ENCODE peak calls at places on chromosomes 6 and 20, in four cellular contexts. U is left ventricle myocardium inferior; L is CD4-positive, alpha-beta memory T cell; K is HCT116. E is an unnamed sample. For H3K4me1, the result is how much of the 10 kb centered on the place peaks cover.

GRCh38 chr6:20846602-20847028 is 312.4 kb downstream of the CDKAL1 start:
- DNase-seq in U (no peak), L (no peak), K (no peak), E (peak)

GRCh38 chr6:100482698-100483097 is 18.0 kb upstream of the SIM1 start:
- DNase-seq in U (no peak), L (no peak), K (no peak), E (no peak)

GRCh38 chr6:117495873-117496272 is 13.4 kb downstream of the DCBLD1 start:
- DNase-seq in U (no peak), L (no peak), K (no peak), E (no peak)

GRCh38 chr6:151257984-151258445 is 18.2 kb downstream of the AKAP12 start:
- DNase-seq in U (no peak), L (no peak), K (no peak), E (no peak)

GRCh38 chr20:3218307-3218988 is 9.2 kb downstream of the ITPA start:
- DNase-seq in U (peak), L (peak), K (no peak), E (peak)

GRCh38 chr20:31987744-31988143 is 19.8 kb downstream of the XKR7 start:
- DNase-seq in U (no peak), L (no peak), K (no peak), E (no peak)

GRCh38 chr6:163955131-163955530 is 540.6 kb downstream of the QKI start:
- DNase-seq in U (no peak), L (no peak), K (no peak), E (no peak)

GRCh38 chr20:63740070-63740500 is 509 bp downstream of the SLC2A4RG start:
- DNase-seq in U (peak), L (peak), K (no peak), E (peak)

GRCh38 chr20:6714202-6714800 is 53.2 kb upstream of the BMP2 start:
- DNase-seq in U (no peak), L (no peak), K (no peak), E (no peak)

GRCh38 chr20:64010711-64011237 is 25.2 kb upstream of the C20orf204 start:
- DNase-seq in U (no peak), L (no peak), K (no peak), E (no peak)

GRCh38 chr20:13515291-13515690 is 123.4 kb downstream of the TASP1 start:
- DNase-seq in U (no peak), L (no peak), K (no peak), E (no peak)

GRCh38 chr6:86516087-86516486 is 421.2 kb upstream of the HTR1E start:
- DNase-seq in U (no peak), L (no peak), K (no peak), E (no peak)

GRCh38 chr6:45075246-45075645 is 252.9 kb upstream of the RUNX2 start:
- DNase-seq in U (no peak), L (no peak), K (no peak), E (no peak)

GRCh38 chr20:11672959-11673358 is 244.7 kb upstream of the BTBD3 start:
- DNase-seq in U (no peak), L (no peak), K (no peak), E (no peak)

GRCh38 chr20:7744411-7744810 is 195.8 kb downstream of the HAO1 start:
- DNase-seq in U (no peak), L (no peak), K (no peak), E (no peak)

GRCh38 chr6:41560440-41561192 is 14.4 kb downstream of the FOXP4 start:
- DNase-seq in U (peak), L (peak), K (no peak), E (peak)

GRCh38 chr6:79048611-79049010 is 29.4 kb downstream of the PHIP start:
- DNase-seq in U (no peak), L (peak), K (peak), E (no peak)

GRCh38 chr20:35134472-35134871 is 12.7 kb downstream of the EDEM2 start:
- DNase-seq in U (peak), L (no peak), K (no peak), E (no peak)

GRCh38 chr6:140346461-140346860 is 972.0 kb upstream of the CITED2 start:
- DNase-seq in U (no peak), L (no peak), K (no peak), E (no peak)

GRCh38 chr6:47697925-47698324 is 455 bp upstream of the ADGRF4 start:
- DNase-seq in U (no peak), L (no peak), K (no peak), E (no peak)

GRCh38 chr20:48923149-48923718 is 1.7 kb downstream of the ARFGEF2 start:
- DNase-seq in U (no peak), L (no peak), K (no peak), E (no peak)

GRCh38 chr6:155085582-155086253 is 90.6 kb downstream of the TIAM2 start:
- DNase-seq in U (no peak), L (no peak), K (peak), E (no peak)

GRCh38 chr20:63071541-63072181 is 64.9 kb upstream of the BHLHE23 start:
- DNase-seq in U (no peak), L (no peak), K (no peak), E (no peak)

GRCh38 chr20:25408170-25408547 is 686 bp downstream of the GINS1 start:
- DNase-seq in U (no peak), L (no peak), K (no peak), E (no peak)

GRCh38 chr6:145036848-145037567 is 698.3 kb downstream of the EPM2A start:
- DNase-seq in U (no peak), L (no peak), K (no peak), E (no peak)

DNA sequence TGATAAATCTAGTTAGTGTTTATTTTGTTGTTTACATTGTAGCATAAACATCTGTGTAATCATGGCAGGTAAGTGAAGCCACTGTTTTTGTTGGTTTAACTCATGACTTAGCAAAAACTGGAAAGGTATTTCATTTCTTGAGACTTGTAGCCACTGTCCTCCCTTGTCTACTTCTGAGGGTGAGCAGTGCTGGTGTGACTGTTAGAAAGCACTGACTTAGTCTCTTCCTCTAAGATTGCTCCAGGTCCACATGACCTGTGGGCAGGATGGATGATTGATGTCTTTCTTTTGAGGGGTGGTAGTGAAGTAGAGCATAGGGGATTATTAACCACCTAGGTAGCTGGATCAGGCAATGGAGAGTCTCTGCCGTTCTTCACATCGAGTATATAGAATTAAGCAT is 203.8 kb downstream of the ARID1B start:
- DNase-seq in U (no peak), L (no peak), K (no peak), E (no peak)
- H3K27ac ChIP-seq in U (no peak), L (no peak), K (no peak), E (no peak)

GRCh38 chr6:33606642-33607041 is 14.5 kb upstream of the ITPR3 start:
- DNase-seq in U (no peak), L (no peak), K (no peak), E (no peak)

GRCh38 chr6:33607126-33607783 is 13.9 kb upstream of the ITPR3 start:
- DNase-seq in U (no peak), L (no peak), K (no peak), E (no peak)

GRCh38 chr6:33609019-33609418 is 12.1 kb upstream of the ITPR3 start:
- DNase-seq in U (no peak), L (no peak), K (no peak), E (no peak)

GRCh38 chr6:33609444-33610034 is 11.6 kb upstream of the ITPR3 start:
- DNase-seq in U (peak), L (no peak), K (no peak), E (no peak)

DNA sequence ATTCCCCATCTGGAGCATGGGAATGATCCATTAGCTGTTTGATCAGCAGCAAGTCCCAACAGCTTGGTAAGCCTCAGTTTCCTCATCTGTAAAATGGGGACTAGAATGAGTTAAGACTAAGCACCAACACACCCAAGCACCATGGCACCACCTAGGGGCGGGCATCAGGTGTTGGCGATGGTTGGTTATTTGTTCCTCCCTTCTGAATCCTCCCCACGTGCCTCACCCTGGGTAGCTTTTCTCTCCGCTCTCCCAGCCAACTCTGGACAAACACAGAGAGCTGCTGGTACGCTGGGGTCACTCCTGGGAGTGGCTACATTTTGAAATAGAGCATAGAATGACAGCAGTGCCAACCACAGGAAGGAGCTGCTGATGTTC is 13.3 kb upstream of the ITPR3 start:
- DNase-seq in U (no peak), L (no peak), K (peak), E (peak)
- H3K4me1 ChIP-seq in U (under half), L (under half), K (under half), E (under half)

GRCh38 chr20:298755-299391 is 1.5 kb downstream of the ZCCHC3 start:
- DNase-seq in U (no peak), L (no peak), K (no peak), E (no peak)

GRCh38 chr20:297925-298754 is 770 bp downstream of the ZCCHC3 start:
- DNase-seq in U (peak), L (peak), K (no peak), E (peak)

GRCh38 chr20:305745-306144 is 8.4 kb downstream of the ZCCHC3 start:
- DNase-seq in U (no peak), L (no peak), K (no peak), E (no peak)

GRCh38 chr20:300345-300744 is 3.0 kb downstream of the ZCCHC3 start:
- DNase-seq in U (no peak), L (no peak), K (no peak), E (no peak)

DNA sequence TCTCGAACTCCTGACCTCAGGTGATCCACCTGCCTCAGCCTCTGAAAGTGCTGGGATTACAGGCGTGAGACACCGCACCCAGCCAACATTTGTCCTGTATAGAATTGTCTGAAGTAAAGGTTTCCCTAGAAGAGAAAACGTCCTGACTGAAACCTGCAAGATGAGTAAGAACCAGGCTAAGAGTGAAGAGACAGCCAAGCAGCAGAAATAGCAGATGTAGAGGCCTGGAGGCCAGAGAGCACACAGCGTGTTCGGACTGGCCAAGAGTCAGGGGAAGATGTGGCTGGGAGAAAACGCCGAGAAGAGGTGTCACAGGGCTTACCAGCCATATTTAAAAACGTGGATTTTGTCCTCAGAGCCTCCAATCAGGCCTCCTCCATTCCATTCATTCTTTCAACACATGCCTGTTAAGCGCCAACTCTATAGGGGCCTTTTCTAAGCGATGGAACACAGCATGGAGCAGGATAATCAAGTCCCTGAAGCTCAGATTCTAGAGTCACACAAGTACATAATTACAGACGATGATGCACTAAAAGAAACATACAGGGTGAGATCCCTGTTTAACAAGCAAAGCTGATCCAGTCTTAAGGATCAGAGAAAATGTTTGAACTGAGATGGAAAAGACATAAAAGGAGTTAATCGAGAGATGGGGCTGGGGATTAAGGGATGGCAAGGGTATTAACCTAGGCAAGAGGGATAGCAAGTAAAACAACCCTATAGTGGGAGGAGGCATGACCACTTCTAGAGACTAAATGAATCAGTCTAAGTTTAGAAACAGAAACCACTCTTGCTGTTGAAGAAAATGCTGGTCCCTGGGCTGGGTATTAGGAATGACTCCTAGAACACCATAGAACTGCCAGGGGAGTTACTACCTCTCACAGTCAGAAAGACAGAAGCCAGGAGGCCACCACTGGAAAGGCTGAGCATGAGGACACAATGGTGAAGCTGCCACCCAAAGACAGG is 4.8 kb downstream of the ZCCHC3 start:
- DNase-seq in U (no peak), L (no peak), K (no peak), E (no peak)
- H3K27ac ChIP-seq in U (peak), L (no peak), K (no peak), E (no peak)

GRCh38 chr20:51315390-51315789 is 227.1 kb downstream of the NFATC2 start:
- DNase-seq in U (no peak), L (no peak), K (no peak), E (no peak)

GRCh38 chr20:51310216-51310615 is 232.3 kb downstream of the NFATC2 start:
- DNase-seq in U (no peak), L (no peak), K (no peak), E (no peak)

GRCh38 chr20:51313275-51313898 is 229.1 kb downstream of the NFATC2 start:
- DNase-seq in U (no peak), L (no peak), K (no peak), E (no peak)

GRCh38 chr20:51311636-51312479 is 230.7 kb downstream of the NFATC2 start:
- DNase-seq in U (no peak), L (no peak), K (no peak), E (no peak)

DNA sequence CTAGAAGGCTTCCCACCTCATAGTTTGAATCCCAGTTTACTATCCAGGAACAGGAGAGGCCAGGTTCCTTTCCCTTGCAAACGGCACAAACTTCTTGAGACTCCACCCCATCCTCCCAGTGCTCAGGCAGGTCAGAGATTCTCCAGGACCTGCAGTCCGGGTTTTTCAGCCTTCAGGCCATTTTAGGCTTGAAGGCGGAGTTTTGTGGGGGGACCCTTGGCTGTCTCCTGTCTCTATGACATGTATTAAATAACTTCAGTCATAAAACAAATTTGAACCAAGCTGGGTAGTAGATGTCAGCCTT is 230.1 kb downstream of the NFATC2 start:
- DNase-seq in U (no peak), L (no peak), K (no peak), E (no peak)
- H3K4me1 ChIP-seq in U (under half), L (under half), K (under half), E (under half)

DNA sequence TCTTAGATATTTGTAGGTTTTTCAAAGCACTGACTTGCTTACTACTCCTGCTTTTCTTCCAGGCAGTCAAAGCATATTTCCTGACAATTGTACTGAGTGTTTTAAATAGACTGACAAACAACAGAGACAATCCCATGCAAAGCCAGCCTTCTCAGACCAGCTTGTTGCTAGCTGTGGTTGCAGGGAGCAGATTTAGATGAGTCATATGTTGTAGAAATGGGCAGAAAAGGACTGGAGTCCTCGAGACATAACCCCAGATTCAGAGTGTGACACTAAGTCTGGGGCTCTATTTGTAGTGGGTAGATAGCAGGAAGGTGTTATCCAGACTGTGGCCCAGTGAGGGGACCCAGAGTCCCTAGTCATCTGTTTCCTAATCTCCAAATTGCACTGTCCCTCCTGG is 107.1 kb upstream of the TAB2 start:
- DNase-seq in U (no peak), L (peak), K (no peak), E (no peak)
- H3K27ac ChIP-seq in U (no peak), L (no peak), K (no peak), E (peak)

DNA sequence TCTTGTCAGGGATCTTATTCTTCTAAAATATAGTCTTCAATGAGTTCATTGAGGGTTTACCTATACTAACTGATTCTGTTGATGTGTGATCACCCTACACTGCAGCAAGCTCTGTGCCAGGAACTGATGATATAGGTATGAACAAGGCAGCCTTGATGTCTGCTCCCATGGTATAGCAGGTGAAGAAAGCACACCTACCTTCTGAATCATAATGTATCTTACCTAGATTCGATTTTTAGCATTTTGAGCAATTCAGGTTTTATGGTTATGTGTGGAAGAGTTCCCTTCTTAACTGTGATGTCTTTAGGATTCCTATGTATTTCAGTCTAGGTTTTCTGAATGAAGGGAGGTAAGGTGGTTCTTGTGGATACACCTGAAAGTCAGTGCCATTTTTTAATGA is 223.0 kb downstream of the DOK5 start:
- DNase-seq in U (no peak), L (no peak), K (no peak), E (no peak)
- H3K4me1 ChIP-seq in U (under half), L (under half), K (under half), E (under half)

GRCh38 chr20:22794200-22794599 is 209.8 kb upstream of the FOXA2 start:
- DNase-seq in U (no peak), L (no peak), K (no peak), E (no peak)
- H3K27ac ChIP-seq in U (no peak), L (no peak), K (no peak), E (no peak)

GRCh38 chr6:56863366-56863765 is 91.5 kb upstream of the BEND6 start:
- DNase-seq in U (no peak), L (no peak), K (no peak), E (no peak)
- H3K4me1 ChIP-seq in U (under half), L (under half), K (half or more), E (under half)

DNA sequence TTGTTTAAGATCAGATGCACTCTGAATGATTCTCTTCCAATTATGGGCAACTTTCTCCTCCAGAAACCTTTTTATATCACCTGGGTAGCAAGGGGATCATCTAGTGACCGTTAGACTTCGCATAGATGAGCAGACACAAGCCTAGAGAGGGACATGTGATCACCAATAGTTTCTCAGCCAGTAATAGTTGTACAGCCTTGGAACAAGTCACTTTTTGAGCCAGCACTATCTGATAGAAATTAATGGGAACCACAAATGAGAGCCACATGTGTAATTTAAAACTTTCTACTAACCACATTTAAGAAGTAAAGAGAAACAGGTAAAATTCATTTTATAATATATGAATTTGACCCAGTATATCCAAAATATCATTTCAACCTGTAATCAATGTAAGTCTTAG is 627 bp upstream of the CTNNBL1 start:
- DNase-seq in U (no peak), L (no peak), K (no peak), E (no peak)
- H3K27ac ChIP-seq in U (peak), L (peak), K (no peak), E (no peak)

DNA sequence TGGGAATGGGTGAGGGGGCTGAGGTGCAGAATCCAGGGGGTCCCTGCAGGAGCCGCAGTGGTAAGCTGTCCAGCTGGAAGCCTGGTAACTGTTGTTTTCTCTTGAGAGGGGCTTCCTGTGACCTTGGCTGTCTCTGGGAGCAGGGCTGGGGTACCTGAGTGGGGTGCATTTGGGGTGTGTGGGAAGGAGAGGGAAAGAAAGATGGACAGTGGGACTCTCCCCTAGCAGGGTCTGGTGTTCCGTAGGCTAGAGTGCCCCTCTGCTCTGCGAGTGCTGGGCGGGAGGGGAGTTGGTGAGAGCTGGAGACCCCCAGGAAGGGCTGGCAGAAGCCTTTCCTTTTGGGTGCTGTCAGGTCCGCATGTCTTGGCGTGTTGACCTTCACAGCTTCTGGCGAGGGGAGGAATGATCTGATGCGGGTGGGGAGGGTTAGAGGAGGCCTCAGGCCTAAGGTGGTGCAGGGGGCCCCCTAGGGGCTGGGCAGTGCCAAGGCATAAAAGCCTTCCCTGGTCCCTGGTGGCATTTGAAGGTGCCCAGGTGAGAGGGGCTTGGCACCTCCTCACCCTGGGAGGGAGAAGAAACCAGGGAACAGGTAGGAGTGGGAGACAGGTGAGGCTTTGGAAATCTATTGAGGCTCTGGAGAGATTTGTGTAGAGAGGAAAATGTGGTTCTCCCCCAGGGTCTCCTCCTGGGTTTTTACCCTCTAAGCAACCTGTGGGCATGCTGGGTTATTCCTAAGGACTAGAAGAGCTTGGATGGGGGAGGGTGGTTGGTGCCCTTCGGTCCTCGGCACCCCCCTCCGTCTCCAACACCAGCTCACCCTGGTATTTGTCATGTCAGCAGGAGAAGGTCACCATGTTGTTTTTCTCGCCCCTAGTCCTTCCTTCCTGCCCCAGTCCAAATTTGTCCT is 3.3 kb downstream of the VEGFA start:
- DNase-seq in U (peak), L (no peak), K (peak), E (no peak)
- H3K4me1 ChIP-seq in U (half or more), L (under half), K (under half), E (under half)

E was measured in CD4-positive, CD25-positive, alpha-beta regulatory T cell.